ENCODE peak calls at places on chromosome 15, in six cellular contexts. M is dermis blood vessel endothelial cell, D is cardiac fibroblast, K is non-pigmented ciliary epithelial cell, A is midbrain, C is astrocyte. Z is an unnamed sample.

GRCh38 chr15:48796930-48797329 is 13.9 kb downstream of the CEP152 start:
- DNase-seq in M (peak), D (peak), K (peak), A (no peak), C (peak), Z (peak)

GRCh38 chr15:101087172-101087769 is 164.6 kb downstream of the CHSY1 start:
- DNase-seq in M (no peak), D (no peak), K (no peak), A (no peak), C (no peak), Z (no peak)

GRCh38 chr15:57892181-57892580 is 173.3 kb downstream of the ALDH1A2 start:
- DNase-seq in M (no peak), D (peak), K (no peak), A (no peak), C (no peak), Z (peak)

GRCh38 chr15:87817553-87817952 is 439.0 kb downstream of the NTRK3 start:
- DNase-seq in M (no peak), D (peak), K (no peak), A (no peak), C (no peak), Z (peak)

GRCh38 chr15:59185725-59186124 is 20.9 kb upstream of the LDHAL6B start:
- DNase-seq in M (no peak), D (no peak), K (no peak), A (no peak), C (no peak), Z (no peak)

GRCh38 chr15:59247364-59247763 is 40.7 kb downstream of the LDHAL6B start:
- DNase-seq in M (peak), D (peak), K (peak), A (peak), C (peak), Z (peak)

GRCh38 chr15:35129361-35129760 is 44.3 kb upstream of the NANOGP8 start:
- DNase-seq in M (no peak), D (no peak), K (no peak), A (no peak), C (no peak), Z (no peak)

GRCh38 chr15:59165726-59166125 is 40.9 kb upstream of the LDHAL6B start:
- DNase-seq in M (peak), D (no peak), K (no peak), A (no peak), C (no peak), Z (no peak)